ENCODE peak calls at places on chromosome 10, in seven cellular contexts. X is kidney epithelial cell; F is astrocyte; E is CD8-positive, alpha-beta T cell; O is HepG2; Y is ascending aorta; Q is endodermal cell. W is an unnamed sample. For H3K27me3, the result is how much of the 10 kb centered on the place peaks cover.

GRCh38 chr10:81405399-81405798 is 469.6 kb upstream of the NRG3 start:
- DNase-seq in X (no peak), F (no peak), E (no peak), O (no peak), Y (no peak), Q (no peak), W (no peak)

GRCh38 chr10:91349381-91349780 is 60.8 kb upstream of the HECTD2 start:
- DNase-seq in X (peak), F (peak), E (no peak), O (no peak), Y (peak), Q (no peak), W (no peak)

GRCh38 chr10:44386546-44387052 is 1.7 kb upstream of the CXCL12 start:
- DNase-seq in X (no peak), F (no peak), E (peak), O (peak), Y (no peak), Q (peak), W (peak)

GRCh38 chr10:91652364-91652763 is 19.5 kb upstream of the PPP1R3C start:
- DNase-seq in X (peak), F (peak), E (no peak), O (peak), Y (no peak), Q (no peak), W (no peak)

GRCh38 chr10:46546591-46547330 is 9.7 kb downstream of the GPRIN2 start:
- DNase-seq in X (no peak), F (no peak), E (no peak), O (no peak), Y (peak), Q (peak), W (peak)

GRCh38 chr10:87632439-87632838 is 27.2 kb upstream of the PAPSS2 start:
- DNase-seq in X (no peak), F (no peak), E (no peak), O (no peak), Y (no peak), Q (no peak), W (no peak)

GRCh38 chr10:12947741-12948140 is 53.8 kb downstream of the CCDC3 start:
- DNase-seq in X (no peak), F (no peak), E (no peak), O (no peak), Y (no peak), Q (no peak), W (no peak)

GRCh38 chr10:124200011-124200410 is 106.6 kb upstream of the CHST15 start:
- DNase-seq in X (no peak), F (no peak), E (no peak), O (no peak), Y (no peak), Q (peak), W (no peak)

GRCh38 chr10:129896231-129897150 is 67.6 kb downstream of the EBF3 start:
- DNase-seq in X (no peak), F (no peak), E (no peak), O (no peak), Y (no peak), Q (no peak), W (no peak)

GRCh38 chr10:72414642-72415041 is 59.9 kb upstream of the DNAJB12 start:
- DNase-seq in X (no peak), F (no peak), E (no peak), O (no peak), Y (no peak), Q (no peak), W (no peak)

GRCh38 chr10:8392216-8392615 is 337.7 kb downstream of the GATA3 start:
- DNase-seq in X (peak), F (peak), E (no peak), O (no peak), Y (no peak), Q (no peak), W (no peak)

GRCh38 chr10:91511549-91512330 is 101.6 kb downstream of the HECTD2 start:
- DNase-seq in X (peak), F (peak), E (no peak), O (no peak), Y (no peak), Q (no peak), W (no peak)

GRCh38 chr10:116324227-116324950 is at the start of gene CCDC172:
- DNase-seq in X (no peak), F (no peak), E (no peak), O (no peak), Y (no peak), Q (peak), W (no peak)

GRCh38 chr10:71611131-71611530 is 108.4 kb downstream of the C10orf105 start:
- DNase-seq in X (no peak), F (no peak), E (no peak), O (no peak), Y (no peak), Q (no peak), W (no peak)

GRCh38 chr10:125062244-125063208 is 97.8 kb downstream of the CTBP2 start:
- DNase-seq in X (no peak), F (no peak), E (no peak), O (no peak), Y (no peak), Q (no peak), W (no peak)

GRCh38 chr10:131183546-131184045 is 127.9 kb downstream of the TCERG1L start:
- DNase-seq in X (no peak), F (no peak), E (no peak), O (no peak), Y (no peak), Q (no peak), W (no peak)

GRCh38 chr10:69327463-69328345 is 49.4 kb downstream of the HK1 start:
- DNase-seq in X (peak), F (peak), E (peak), O (no peak), Y (peak), Q (peak), W (peak)

GRCh38 chr10:29634764-29635625 is at the start of gene SVIL:
- DNase-seq in X (no peak), F (peak), E (no peak), O (peak), Y (peak), Q (peak), W (peak)

GRCh38 chr10:44578271-44578670 is 193.4 kb upstream of the CXCL12 start:
- DNase-seq in X (no peak), F (no peak), E (no peak), O (no peak), Y (no peak), Q (no peak), W (no peak)

GRCh38 chr10:44569193-44570091 is 184.5 kb upstream of the CXCL12 start:
- DNase-seq in X (no peak), F (peak), E (no peak), O (no peak), Y (no peak), Q (peak), W (no peak)

GRCh38 chr10:102152545-102152890 is 329 bp downstream of the NOLC1 start:
- DNase-seq in X (no peak), F (no peak), E (no peak), O (no peak), Y (no peak), Q (no peak), W (peak)

GRCh38 chr10:106919798-106920382 is 244.6 kb downstream of the SORCS1 start:
- DNase-seq in X (no peak), F (no peak), E (no peak), O (no peak), Y (no peak), Q (peak), W (no peak)

GRCh38 chr10:12419279-12419847 is 70.0 kb downstream of the CAMK1D start:
- DNase-seq in X (peak), F (peak), E (peak), O (no peak), Y (peak), Q (no peak), W (no peak)

GRCh38 chr10:77049896-77050295 is 587.7 kb downstream of the KCNMA1 start:
- DNase-seq in X (no peak), F (peak), E (no peak), O (no peak), Y (no peak), Q (no peak), W (no peak)

GRCh38 chr10:43930243-43930642 is 281.6 kb upstream of the ZNF32 start:
- DNase-seq in X (no peak), F (no peak), E (no peak), O (no peak), Y (no peak), Q (peak), W (no peak)

GRCh38 chr10:79137826-79138225 is 69.1 kb downstream of the ZMIZ1 start:
- DNase-seq in X (no peak), F (peak), E (peak), O (no peak), Y (no peak), Q (no peak), W (no peak)

GRCh38 chr10:66931340-66931948 is 5.6 kb downstream of the LRRTM3 start:
- DNase-seq in X (peak), F (peak), E (no peak), O (peak), Y (no peak), Q (no peak), W (peak)

GRCh38 chr10:72204296-72204695 is 11.5 kb upstream of the ANAPC16 start:
- DNase-seq in X (no peak), F (no peak), E (no peak), O (no peak), Y (no peak), Q (no peak), W (no peak)

GRCh38 chr10:94858022-94858421 is 80.4 kb upstream of the CYP2C9 start:
- DNase-seq in X (no peak), F (no peak), E (no peak), O (peak), Y (no peak), Q (peak), W (no peak)

GRCh38 chr10:8051851-8052257 is 2.6 kb upstream of the GATA3 start:
- DNase-seq in X (no peak), F (no peak), E (no peak), O (no peak), Y (no peak), Q (no peak), W (peak)

GRCh38 chr10:96541921-96542320 is 28.2 kb upstream of the TLL2 start:
- DNase-seq in X (no peak), F (peak), E (no peak), O (no peak), Y (no peak), Q (no peak), W (no peak)

GRCh38 chr10:95475827-95476481 is 85.2 kb downstream of the SORBS1 start:
- DNase-seq in X (no peak), F (no peak), E (no peak), O (peak), Y (no peak), Q (peak), W (no peak)

GRCh38 chr10:17031656-17032630 is 97.7 kb downstream of the CUBN start:
- DNase-seq in X (no peak), F (no peak), E (no peak), O (no peak), Y (no peak), Q (peak), W (no peak)

GRCh38 chr10:17029581-17030271 is 99.9 kb downstream of the CUBN start:
- DNase-seq in X (no peak), F (peak), E (peak), O (peak), Y (peak), Q (peak), W (peak)

GRCh38 chr10:17025444-17026295 is 103.9 kb downstream of the CUBN start:
- DNase-seq in X (peak), F (peak), E (peak), O (peak), Y (peak), Q (peak), W (no peak)

GRCh38 chr10:17026686-17027485 is 102.7 kb downstream of the CUBN start:
- DNase-seq in X (no peak), F (no peak), E (peak), O (no peak), Y (no peak), Q (peak), W (no peak)

GRCh38 chr10:17028843-17029580 is 100.6 kb downstream of the CUBN start:
- DNase-seq in X (no peak), F (no peak), E (no peak), O (no peak), Y (no peak), Q (peak), W (no peak)
- H3K4me3 ChIP-seq in X (no peak), F (no peak), E (peak), O (no peak), Y (no peak), Q (no peak), W (peak)

GRCh38 chr10:117540640-117541404 is 1.7 kb upstream of the EMX2 start:
- DNase-seq in X (no peak), F (no peak), E (no peak), O (no peak), Y (no peak), Q (no peak), W (no peak)
- H3K27me3 ChIP-seq in X (under half), F (half or more), E (under half), O (half or more), Y (under half), Q (half or more), W (half or more)

DNA sequence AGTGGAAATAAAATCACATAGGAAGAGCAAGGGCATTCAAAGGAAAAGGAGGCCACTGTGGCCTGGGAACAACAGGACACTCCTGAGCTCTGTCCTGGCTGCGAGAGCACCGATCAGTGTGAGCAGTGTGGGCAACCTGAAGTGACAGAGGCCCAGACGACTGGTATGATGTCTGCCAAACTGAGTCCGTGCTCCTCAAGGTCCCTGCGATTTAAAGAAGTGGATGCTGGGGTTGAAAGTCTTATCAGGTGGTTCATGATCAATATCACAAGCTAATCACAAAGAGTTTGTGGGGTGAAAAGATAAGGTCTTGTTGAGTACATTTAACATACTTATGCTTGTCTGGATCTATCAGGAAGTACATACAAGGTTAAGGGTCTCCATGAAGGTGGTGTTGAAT is 176.5 kb downstream of the ZNF438 start:
- DNase-seq in X (no peak), F (no peak), E (no peak), O (no peak), Y (no peak), Q (no peak), W (no peak)
- H3K4me3 ChIP-seq in X (no peak), F (no peak), E (no peak), O (no peak), Y (no peak), Q (no peak), W (no peak)

DNA sequence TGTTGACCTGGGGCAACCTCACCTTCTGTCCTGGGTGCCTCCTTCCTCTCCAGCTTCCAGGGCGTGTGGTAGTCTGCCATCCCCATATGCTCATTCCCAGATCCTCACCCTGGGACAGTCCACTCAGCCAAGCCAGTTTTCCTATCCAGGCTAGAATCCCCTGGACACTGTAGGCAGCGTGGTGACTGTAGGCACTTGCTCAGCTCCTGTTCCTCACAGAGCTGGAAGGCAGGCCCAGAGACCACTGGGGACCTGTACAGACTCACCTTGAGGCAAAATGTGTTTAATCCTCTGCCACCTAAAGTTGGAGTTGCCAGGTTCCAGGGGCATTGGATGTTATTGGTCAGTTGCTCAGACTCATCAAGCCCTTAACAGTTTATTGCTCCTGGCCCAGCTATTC is 2.4 kb upstream of the GRID1 start:
- DNase-seq in X (no peak), F (no peak), E (no peak), O (no peak), Y (no peak), Q (peak), W (no peak)
- H3K27me3 ChIP-seq in X (half or more), F (half or more), E (under half), O (half or more), Y (under half), Q (half or more), W (under half)

DNA sequence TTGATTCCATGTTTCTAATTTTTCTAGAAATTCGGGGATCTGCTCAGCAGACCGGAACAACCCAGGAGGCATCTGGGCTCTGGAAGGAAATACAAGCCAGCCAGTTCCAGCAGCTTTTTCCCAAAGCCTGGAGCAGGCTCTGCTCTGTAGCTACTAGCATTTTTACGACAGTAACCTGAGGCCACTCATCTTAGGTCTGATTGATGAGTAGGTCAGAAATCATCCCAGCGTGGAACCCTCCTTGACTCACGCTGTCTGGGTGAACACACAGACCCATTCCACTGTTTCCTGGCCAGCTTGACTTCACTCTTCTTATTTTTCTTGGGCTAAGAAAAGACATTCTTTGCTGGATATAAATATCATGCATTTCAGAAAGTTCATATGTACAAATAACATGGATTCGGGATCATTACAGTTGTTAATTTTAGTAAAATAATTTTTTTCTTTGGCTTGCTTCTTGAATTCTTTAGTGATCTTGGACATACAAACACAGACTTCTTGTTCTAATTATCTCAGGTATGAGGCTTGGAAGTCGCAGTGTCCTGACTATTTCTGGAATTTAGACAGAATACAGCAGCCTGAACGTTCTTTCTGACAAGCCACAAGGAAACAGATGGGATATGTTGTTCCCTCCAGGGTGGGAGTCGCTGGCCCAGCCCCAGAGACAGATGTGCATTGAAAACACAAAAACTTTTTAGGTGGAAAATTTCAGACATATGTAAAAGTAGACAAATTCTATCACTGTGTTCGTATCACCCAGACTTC is 54.6 kb upstream of the PITRM1 start:
- DNase-seq in X (peak), F (peak), E (no peak), O (no peak), Y (no peak), Q (no peak), W (no peak)
- H3K4me3 ChIP-seq in X (no peak), F (peak), E (no peak), O (no peak), Y (peak), Q (no peak), W (no peak)

GRCh38 chr10:70459061-70459770 is 17.7 kb upstream of the NODAL start:
- DNase-seq in X (no peak), F (no peak), E (no peak), O (no peak), Y (no peak), Q (peak), W (no peak)
- H3K27me3 ChIP-seq in X (under half), F (under half), E (under half), O (under half), Y (under half), Q (under half), W (under half)

DNA sequence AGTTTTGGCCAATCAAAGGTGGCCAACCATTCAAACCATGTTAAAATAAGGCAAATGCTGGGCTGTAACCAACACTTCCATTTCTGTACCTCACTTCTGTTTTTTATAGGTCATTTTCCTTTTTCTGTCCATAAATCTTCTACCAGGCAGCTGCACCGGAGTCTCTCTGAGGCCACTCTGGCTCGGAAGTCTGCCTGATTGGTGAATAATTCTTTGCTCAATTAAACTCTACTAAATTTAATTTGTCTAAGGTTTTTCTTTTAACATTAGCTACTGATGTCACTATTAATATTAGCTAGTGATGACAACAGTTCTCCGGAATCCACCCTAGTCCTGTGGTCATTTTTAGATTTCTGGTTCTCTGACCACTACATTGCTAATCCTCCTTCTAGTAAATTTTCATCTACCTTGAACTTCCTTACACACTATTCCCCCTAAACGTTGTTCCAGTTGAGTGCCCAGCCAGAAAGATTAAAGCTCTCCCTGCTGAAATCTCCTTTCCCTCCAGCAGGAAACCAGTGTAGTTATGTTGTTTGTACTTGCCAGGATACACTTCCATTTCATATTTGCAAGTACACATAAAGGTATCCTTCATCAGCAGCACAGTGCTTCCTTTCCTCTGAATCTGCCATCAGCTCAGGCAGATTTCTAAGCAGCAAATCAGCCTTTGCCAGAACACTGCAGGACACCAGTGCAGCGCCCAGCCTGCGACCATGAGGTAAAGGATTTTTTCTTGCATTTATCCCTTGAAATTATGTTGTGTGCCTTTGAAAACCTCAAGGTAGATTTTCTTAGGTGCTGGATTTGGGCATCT is 18.5 kb upstream of the IFIT2 start:
- DNase-seq in X (peak), F (peak), E (no peak), O (no peak), Y (no peak), Q (no peak), W (peak)
- H3K4me3 ChIP-seq in X (peak), F (peak), E (no peak), O (peak), Y (peak), Q (no peak), W (peak)